ENCODE peak calls at places on chromosomes 3 and 15, in ten cellular contexts. P, X, I, C, E, S, F, R, N and J are unnamed samples.

GRCh38 chr15:51982013-51982769 is 10.6 kb upstream of the LEO1 start:
- DNase-seq in S (peak), C (peak), R (no peak), I (peak), X (no peak), E (peak), N (peak), P (peak), F (no peak), J (no peak)

GRCh38 chr15:40098489-40099261 is 10.0 kb downstream of the BMF start:
- DNase-seq in X (peak), S (peak), I (peak), R (no peak), F (no peak), C (peak), N (peak), E (peak), P (peak), J (no peak)

GRCh38 chr15:28003302-28004037 is 95.6 kb downstream of the OCA2 start:
- DNase-seq in F (no peak), R (no peak), S (no peak), E (no peak), P (no peak), X (no peak), C (no peak), I (no peak), N (no peak), J (peak)

GRCh38 chr15:71189723-71190122 is 74.5 kb downstream of the THSD4 start:
- DNase-seq in E (no peak), R (no peak), N (no peak), X (no peak), P (peak), S (no peak), F (no peak), C (no peak), I (no peak), J (peak)

GRCh38 chr3:39147711-39148115 is 5.7 kb downstream of the CSRNP1 start:
- DNase-seq in R (no peak), I (no peak), E (peak), X (no peak), P (peak), F (no peak), C (no peak), S (no peak), N (no peak), J (no peak)

GRCh38 chr3:10516835-10517465 is 11.6 kb upstream of the ATP2B2 start:
- DNase-seq in X (no peak), C (no peak), E (no peak), F (no peak), N (no peak), P (peak), R (no peak), S (no peak), I (no peak), J (peak)

GRCh38 chr15:76994001-76994400 is 925 bp upstream of the PSTPIP1 start:
- DNase-seq in R (no peak), E (no peak), F (no peak), C (peak), I (peak), P (no peak), N (no peak), S (no peak), X (no peak), J (no peak)

GRCh38 chr15:48451736-48452135 is 120.5 kb downstream of the DUT start:
- DNase-seq in S (no peak), P (no peak), C (no peak), E (no peak), R (no peak), F (no peak), N (no peak), X (no peak), I (no peak), J (no peak)

GRCh38 chr3:192901435-192901834 is 16.2 kb downstream of the MB21D2 start:
- DNase-seq in I (no peak), E (peak), S (no peak), C (no peak), R (no peak), F (no peak), X (no peak), P (peak), N (peak), J (no peak)

GRCh38 chr3:177468331-177468730 is 271.0 kb upstream of the TBL1XR1 start:
- DNase-seq in X (no peak), N (peak), R (no peak), F (no peak), C (no peak), P (peak), I (no peak), E (peak), S (no peak), J (no peak)

GRCh38 chr15:65355173-65355982 is 22.4 kb downstream of the IGDCC3 start:
- DNase-seq in C (no peak), I (no peak), F (peak), S (no peak), R (peak), P (no peak), E (no peak), N (no peak), X (peak), J (peak)

GRCh38 chr3:51637941-51638471 is 33.0 kb upstream of the TEX264 start:
- DNase-seq in P (peak), I (peak), N (peak), S (peak), C (no peak), F (peak), E (peak), R (peak), X (no peak), J (peak)

GRCh38 chr15:25136119-25136518 is 181.3 kb downstream of the SNRPN start:
- DNase-seq in P (peak), R (peak), X (no peak), E (peak), I (no peak), S (no peak), C (no peak), N (no peak), F (no peak), J (no peak)

GRCh38 chr3:141124715-141125114 is 73.6 kb downstream of the SPSB4 start:
- DNase-seq in I (no peak), X (no peak), P (no peak), R (no peak), N (no peak), F (no peak), S (no peak), E (no peak), C (no peak), J (no peak)

GRCh38 chr3:123169492-123169929 is 32.2 kb upstream of the SEC22A start:
- DNase-seq in R (no peak), C (no peak), N (no peak), X (no peak), I (no peak), E (no peak), P (peak), F (no peak), S (no peak), J (no peak)

GRCh38 chr15:65327651-65328393 is 23.3 kb downstream of the RNU5B-1 start:
- DNase-seq in N (no peak), P (no peak), E (no peak), C (no peak), R (no peak), X (no peak), F (no peak), S (no peak), I (no peak), J (no peak)

GRCh38 chr3:173397161-173398110 is at the start of gene NLGN1:
- DNase-seq in N (peak), X (peak), F (peak), P (peak), I (peak), R (peak), E (peak), S (peak), C (no peak), J (peak)

GRCh38 chr15:76773234-76773633 is 131.9 kb downstream of the SCAPER start:
- DNase-seq in N (no peak), S (no peak), P (no peak), E (no peak), X (no peak), R (no peak), C (no peak), F (no peak), I (no peak), J (no peak)

GRCh38 chr3:132448211-132448961 is 31.1 kb downstream of the DNAJC13 start:
- DNase-seq in F (no peak), E (peak), S (no peak), P (peak), R (no peak), C (no peak), X (no peak), I (no peak), N (no peak), J (no peak)

GRCh38 chr3:46845860-46846623 is 17.2 kb downstream of the MYL3 start:
- DNase-seq in F (no peak), S (peak), X (peak), I (peak), C (peak), P (peak), N (peak), E (peak), R (peak), J (peak)

GRCh38 chr15:52136471-52136993 is 24.0 kb upstream of the BCL2L10 start:
- DNase-seq in I (no peak), S (no peak), E (no peak), X (no peak), R (no peak), C (no peak), P (peak), F (no peak), N (no peak), J (no peak)

GRCh38 chr3:150090877-150091276 is 120.2 kb upstream of the PFN2 start:
- DNase-seq in I (no peak), X (no peak), E (no peak), F (no peak), C (no peak), R (no peak), S (no peak), N (no peak), P (peak), J (no peak)

GRCh38 chr3:74271541-74271940 is 342.9 kb downstream of the CNTN3 start:
- DNase-seq in S (no peak), E (no peak), C (no peak), N (no peak), R (no peak), X (no peak), P (no peak), I (no peak), F (no peak), J (no peak)

GRCh38 chr15:74179983-74180688 is 6.6 kb downstream of the ISLR start:
- DNase-seq in S (no peak), E (peak), R (no peak), X (no peak), C (no peak), N (no peak), P (peak), I (no peak), F (no peak), J (no peak)

GRCh38 chr3:3800076-3800448 is 831 bp downstream of the LRRN1 start:
- DNase-seq in P (no peak), R (peak), X (no peak), I (no peak), F (peak), E (no peak), C (no peak), S (no peak), N (no peak), J (no peak)

GRCh38 chr15:40511472-40512133 is 40.8 kb downstream of the CHST14 start:
- DNase-seq in F (peak), S (peak), N (no peak), R (peak), E (peak), P (peak), C (no peak), I (peak), X (no peak), J (no peak)

GRCh38 chr15:66934315-66934930 is 131.0 kb upstream of the SMAD3 start:
- DNase-seq in F (no peak), X (no peak), I (no peak), E (no peak), P (no peak), N (no peak), S (no peak), R (no peak), C (no peak), J (no peak)

GRCh38 chr3:72821170-72821781 is 27.0 kb downstream of the SHQ1 start:
- DNase-seq in I (peak), S (no peak), R (no peak), N (no peak), E (peak), F (no peak), P (peak), C (no peak), X (no peak), J (no peak)

GRCh38 chr3:901953-902778 is 190.7 kb upstream of the CNTN6 start:
- DNase-seq in F (no peak), N (no peak), P (no peak), I (no peak), E (peak), X (no peak), C (no peak), R (no peak), S (peak), J (no peak)

GRCh38 chr15:84878504-84878903 is 6.0 kb upstream of the SLC28A1 start:
- DNase-seq in N (peak), I (peak), C (peak), P (peak), S (peak), E (peak), X (no peak), F (peak), R (peak), J (peak)

GRCh38 chr3:165532851-165533250 is 304.4 kb downstream of the BCHE start:
- DNase-seq in N (no peak), X (no peak), E (no peak), I (no peak), S (no peak), P (no peak), R (no peak), C (no peak), F (no peak), J (no peak)

GRCh38 chr3:127438371-127438770 is 150.5 kb upstream of the PRR20G start:
- DNase-seq in C (no peak), F (no peak), E (no peak), P (no peak), N (no peak), X (no peak), S (no peak), I (no peak), R (no peak), J (no peak)

GRCh38 chr15:41512512-41513281 is 930 bp downstream of the LTK start:
- DNase-seq in I (no peak), X (no peak), R (peak), S (no peak), E (no peak), F (peak), C (no peak), P (no peak), N (no peak), J (no peak)

GRCh38 chr3:17894434-17895060 is 152.1 kb upstream of the TBC1D5 start:
- DNase-seq in C (peak), S (peak), E (peak), X (no peak), I (no peak), N (peak), F (peak), P (peak), R (peak), J (peak)

GRCh38 chr15:45612790-45613415 is 21.9 kb upstream of the SQOR start:
- DNase-seq in X (no peak), E (peak), F (no peak), S (no peak), C (no peak), P (peak), R (no peak), N (no peak), I (no peak), J (no peak)

GRCh38 chr3:20250786-20251185 is 64.8 kb upstream of the SGO1 start:
- DNase-seq in R (no peak), N (no peak), X (no peak), E (no peak), P (no peak), S (no peak), C (no peak), F (no peak), I (no peak), J (peak)

GRCh38 chr3:78741066-78741645 is 1026.6 kb downstream of the ROBO1 start:
- DNase-seq in F (no peak), N (no peak), S (no peak), C (no peak), X (no peak), R (no peak), I (no peak), E (no peak), P (no peak), J (no peak)

GRCh38 chr3:35393916-35394315 is 245.4 kb upstream of the ARPP21 start:
- DNase-seq in F (no peak), X (no peak), I (no peak), P (no peak), C (no peak), E (peak), R (peak), S (no peak), N (no peak), J (peak)

GRCh38 chr15:48823237-48823636 is 12.4 kb upstream of the CEP152 start:
- DNase-seq in R (no peak), C (no peak), I (no peak), N (no peak), S (no peak), F (no peak), E (no peak), X (no peak), P (peak), J (no peak)